ENCODE peak calls at places on chromosomes 16 and 17, in ten cellular contexts. One of them, this sample, is unnamed.
A peak's percentile ranks its signal among the peaks of the same experiment; 100 is the strongest.

GRCh38 chr17:17495448-17496188 is 577 bp downstream of the RASD1 start:
- DNase-seq in iris pigment epithelial cell: peak; percentile 45
- DNase-seq in NCI-H187: no peak
- DNase-seq in non-pigmented ciliary epithelial cell: no peak
- DNase-seq in fibroblast of villous mesenchyme: peak; percentile 48
- DNase-seq in cerebellum: no peak
- DNase-seq in vagina: no peak
- DNase-seq in HFFc6: no peak
- DNase-seq in glutamatergic neuron: no peak
- DNase-seq in stimulated activated CD8-positive, alpha-beta memory T cell treated with anti-CD3 and anti-CD28 coated beads, Interleukin-7, amount 100 ng/mL, for 1 hour: no peak
- DNase-seq in this sample: no peak

GRCh38 chr17:55731586-55732250 is 9.1 kb upstream of the TMEM100 start:
- DNase-seq in non-pigmented ciliary epithelial cell: no peak
- DNase-seq in glutamatergic neuron: no peak
- DNase-seq in NCI-H187: no peak
- DNase-seq in iris pigment epithelial cell: no peak
- DNase-seq in HFFc6: no peak
- DNase-seq in fibroblast of villous mesenchyme: peak; percentile 70
- DNase-seq in stimulated activated CD8-positive, alpha-beta memory T cell treated with anti-CD3 and anti-CD28 coated beads, Interleukin-7, amount 100 ng/mL, for 1 hour: no peak
- DNase-seq in vagina: no peak
- DNase-seq in cerebellum: no peak
- DNase-seq in this sample: no peak

GRCh38 chr16:9099131-9099625 is 7.7 kb downstream of the HAPSTR1 start:
- DNase-seq in HFFc6: peak; percentile 60
- DNase-seq in glutamatergic neuron: no peak
- DNase-seq in NCI-H187: no peak
- DNase-seq in iris pigment epithelial cell: peak; percentile 47
- DNase-seq in vagina: no peak
- DNase-seq in fibroblast of villous mesenchyme: no peak
- DNase-seq in stimulated activated CD8-positive, alpha-beta memory T cell treated with anti-CD3 and anti-CD28 coated beads, Interleukin-7, amount 100 ng/mL, for 1 hour: no peak
- DNase-seq in cerebellum: no peak
- DNase-seq in non-pigmented ciliary epithelial cell: no peak
- DNase-seq in this sample: no peak

GRCh38 chr16:53090591-53091507 is 36.1 kb downstream of the CHD9 start:
- DNase-seq in fibroblast of villous mesenchyme: peak; percentile 99
- DNase-seq in glutamatergic neuron: peak; percentile 42
- DNase-seq in vagina: no peak
- DNase-seq in HFFc6: peak; percentile 92
- DNase-seq in non-pigmented ciliary epithelial cell: peak; percentile 89
- DNase-seq in stimulated activated CD8-positive, alpha-beta memory T cell treated with anti-CD3 and anti-CD28 coated beads, Interleukin-7, amount 100 ng/mL, for 1 hour: no peak
- DNase-seq in iris pigment epithelial cell: peak; percentile 93
- DNase-seq in cerebellum: peak; percentile 61
- DNase-seq in NCI-H187: no peak
- DNase-seq in this sample: no peak

GRCh38 chr17:73840829-73841228 is 196.6 kb upstream of the SDK2 start:
- DNase-seq in NCI-H187: no peak
- DNase-seq in stimulated activated CD8-positive, alpha-beta memory T cell treated with anti-CD3 and anti-CD28 coated beads, Interleukin-7, amount 100 ng/mL, for 1 hour: no peak
- DNase-seq in fibroblast of villous mesenchyme: no peak
- DNase-seq in HFFc6: no peak
- DNase-seq in cerebellum: no peak
- DNase-seq in vagina: no peak
- DNase-seq in iris pigment epithelial cell: no peak
- DNase-seq in non-pigmented ciliary epithelial cell: no peak
- DNase-seq in glutamatergic neuron: no peak
- DNase-seq in this sample: no peak

GRCh38 chr17:7178973-7179316 is 225 bp downstream of the ASGR1 start:
- DNase-seq in vagina: no peak
- DNase-seq in iris pigment epithelial cell: no peak
- DNase-seq in fibroblast of villous mesenchyme: no peak
- DNase-seq in glutamatergic neuron: no peak
- DNase-seq in non-pigmented ciliary epithelial cell: no peak
- DNase-seq in cerebellum: no peak
- DNase-seq in stimulated activated CD8-positive, alpha-beta memory T cell treated with anti-CD3 and anti-CD28 coated beads, Interleukin-7, amount 100 ng/mL, for 1 hour: no peak
- DNase-seq in NCI-H187: no peak
- DNase-seq in HFFc6: no peak
- DNase-seq in this sample: no peak

GRCh38 chr16:13630292-13630850 is 289.6 kb upstream of the ERCC4 start:
- DNase-seq in fibroblast of villous mesenchyme: no peak
- DNase-seq in non-pigmented ciliary epithelial cell: no peak
- DNase-seq in iris pigment epithelial cell: no peak
- DNase-seq in vagina: no peak
- DNase-seq in NCI-H187: no peak
- DNase-seq in cerebellum: no peak
- DNase-seq in stimulated activated CD8-positive, alpha-beta memory T cell treated with anti-CD3 and anti-CD28 coated beads, Interleukin-7, amount 100 ng/mL, for 1 hour: no peak
- DNase-seq in HFFc6: no peak
- DNase-seq in glutamatergic neuron: no peak
- DNase-seq in this sample: no peak

GRCh38 chr16:73057369-73058210 is 9.7 kb upstream of the ZFHX3 start:
- DNase-seq in glutamatergic neuron: peak; percentile 51
- DNase-seq in iris pigment epithelial cell: peak; percentile 43
- DNase-seq in stimulated activated CD8-positive, alpha-beta memory T cell treated with anti-CD3 and anti-CD28 coated beads, Interleukin-7, amount 100 ng/mL, for 1 hour: no peak
- DNase-seq in HFFc6: no peak
- DNase-seq in cerebellum: no peak
- DNase-seq in vagina: no peak
- DNase-seq in non-pigmented ciliary epithelial cell: no peak
- DNase-seq in fibroblast of villous mesenchyme: peak; percentile 40
- DNase-seq in NCI-H187: no peak
- DNase-seq in this sample: no peak

GRCh38 chr17:12666718-12667117 is 1.0 kb downstream of the MYOCD start:
- DNase-seq in iris pigment epithelial cell: no peak
- DNase-seq in glutamatergic neuron: no peak
- DNase-seq in cerebellum: no peak
- DNase-seq in vagina: no peak
- DNase-seq in NCI-H187: no peak
- DNase-seq in HFFc6: no peak
- DNase-seq in non-pigmented ciliary epithelial cell: no peak
- DNase-seq in stimulated activated CD8-positive, alpha-beta memory T cell treated with anti-CD3 and anti-CD28 coated beads, Interleukin-7, amount 100 ng/mL, for 1 hour: no peak
- DNase-seq in fibroblast of villous mesenchyme: no peak
- DNase-seq in this sample: no peak

GRCh38 chr17:62147284-62147683 is 82.2 kb upstream of the MED13 start:
- DNase-seq in fibroblast of villous mesenchyme: no peak
- DNase-seq in cerebellum: no peak
- DNase-seq in HFFc6: no peak
- DNase-seq in non-pigmented ciliary epithelial cell: no peak
- DNase-seq in iris pigment epithelial cell: no peak
- DNase-seq in glutamatergic neuron: no peak
- DNase-seq in NCI-H187: no peak
- DNase-seq in stimulated activated CD8-positive, alpha-beta memory T cell treated with anti-CD3 and anti-CD28 coated beads, Interleukin-7, amount 100 ng/mL, for 1 hour: no peak
- DNase-seq in vagina: no peak
- DNase-seq in this sample: no peak